ENCODE peak calls at places on chromosomes 1 and 21, in five cellular contexts. W, F, N, P and R are unnamed samples.

GRCh38 chr1:211697356-211697755 is 21.9 kb upstream of the NEK2 start:
- DNase-seq in F (peak), N (no peak), W (no peak), P (no peak), R (no peak)

GRCh38 chr1:35171579-35171978 is 21.4 kb downstream of the SFPQ start:
- DNase-seq in F (no peak), W (no peak), P (no peak), N (no peak), R (no peak)

GRCh38 chr1:41918450-41919043 is at the start of gene HIVEP3:
- DNase-seq in F (no peak), P (no peak), W (no peak), N (peak), R (no peak)

GRCh38 chr1:36881541-36881940 is 152.8 kb downstream of the GRIK3 start:
- DNase-seq in P (no peak), N (no peak), W (no peak), F (no peak), R (no peak)

GRCh38 chr21:19197950-19198349 is 794.4 kb upstream of the TMPRSS15 start:
- DNase-seq in P (no peak), W (no peak), N (no peak), F (no peak), R (no peak)

GRCh38 chr1:53378061-53378460 is 50.2 kb upstream of the LRP8 start:
- DNase-seq in F (no peak), P (no peak), W (no peak), N (no peak), R (no peak)

GRCh38 chr1:79929356-79929755 is 922.8 kb upstream of the ADGRL4 start:
- DNase-seq in W (peak), F (no peak), P (no peak), N (peak), R (no peak)

GRCh38 chr1:150210741-150211140 is 25.2 kb downstream of the ANP32E start:
- DNase-seq in W (no peak), P (no peak), N (no peak), F (no peak), R (no peak)

GRCh38 chr1:34885405-34886247 is 26.1 kb upstream of the SMIM12 start:
- DNase-seq in W (peak), P (no peak), F (no peak), N (peak), R (no peak)

GRCh38 chr1:35505911-35506798 is 51.0 kb downstream of the KIAA0319L start:
- DNase-seq in P (peak), F (peak), N (peak), W (peak), R (peak)

GRCh38 chr1:111540928-111541327 is 37.5 kb upstream of the ADORA3 start:
- DNase-seq in P (no peak), F (no peak), N (no peak), W (no peak), R (no peak)

GRCh38 chr1:53693773-53694717 is 44.9 kb downstream of the GLIS1 start:
- DNase-seq in F (no peak), W (no peak), P (no peak), N (no peak), R (no peak)

GRCh38 chr21:39386194-39386593 is 37.3 kb upstream of the HMGN1 start:
- DNase-seq in N (peak), P (no peak), F (no peak), W (peak), R (no peak)

GRCh38 chr1:11990303-11991032 is 10.2 kb downstream of the MFN2 start:
- DNase-seq in P (no peak), F (no peak), N (no peak), W (peak), R (no peak)
- H3K4me3 ChIP-seq in P (no peak), F (no peak), N (no peak), W (no peak), R (no peak)

GRCh38 chr1:18876210-18876609 is 16.8 kb upstream of the TAS1R2 start:
- DNase-seq in N (no peak), F (no peak), W (no peak), P (no peak), R (no peak)

GRCh38 chr1:18874036-18874435 is 14.6 kb upstream of the TAS1R2 start:
- DNase-seq in W (no peak), P (no peak), N (no peak), F (no peak), R (no peak)

GRCh38 chr1:18875796-18876128 is 16.3 kb upstream of the TAS1R2 start:
- DNase-seq in F (no peak), P (no peak), W (no peak), N (no peak), R (no peak)

GRCh38 chr1:18874600-18874999 is 15.1 kb upstream of the TAS1R2 start:
- DNase-seq in F (no peak), P (peak), W (no peak), N (peak), R (no peak)

DNA sequence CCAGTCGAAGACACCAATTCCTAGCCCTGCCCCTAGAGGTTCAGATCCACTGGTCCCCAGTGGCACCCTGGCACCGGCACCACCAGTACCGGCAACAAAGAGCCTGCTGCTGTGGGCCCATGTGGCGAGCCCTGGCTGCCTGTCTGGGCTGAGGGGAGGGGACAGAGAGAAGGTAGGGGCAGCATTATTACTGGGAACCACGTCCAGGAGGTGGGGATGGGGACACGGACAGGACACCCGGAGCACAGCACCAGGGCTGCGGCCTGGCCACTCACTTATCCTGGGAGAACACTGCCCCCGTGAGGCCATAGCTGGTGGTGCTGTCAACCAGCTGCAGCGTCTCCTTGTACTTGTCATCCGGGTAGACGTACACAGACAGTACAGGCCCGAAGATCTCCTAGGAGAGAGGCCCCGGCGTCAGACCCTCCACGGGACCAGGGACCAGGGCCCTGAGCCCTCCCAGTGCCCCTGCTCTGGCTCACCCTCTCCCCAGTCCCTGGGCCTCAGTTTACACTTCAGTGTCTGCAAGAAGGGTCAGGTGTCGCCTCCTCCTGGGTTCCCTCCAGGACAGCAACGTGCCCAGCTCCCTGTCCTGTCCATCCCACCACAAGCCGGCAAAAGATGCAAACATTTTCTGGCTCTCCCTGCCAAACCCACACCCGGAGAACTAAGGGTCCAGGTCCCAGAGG is 15.8 kb upstream of the TAS1R2 start:
- DNase-seq in F (peak), P (peak), N (peak), W (peak), R (peak)
- TF ChIP-seq CTCF in F (peak), P (peak), N (peak), W (peak), R (peak)

GRCh38 chr1:156104861-156105546 is 9.5 kb upstream of the LMNA start:
- DNase-seq in W (peak), F (no peak), P (no peak), N (peak), R (no peak)
- H3K4me3 ChIP-seq in W (peak), F (no peak), P (no peak), N (peak), R (no peak)

GRCh38 chr1:58782308-58783089 is 1.3 kb downstream of the JUN start:
- DNase-seq in W (peak), N (peak), F (peak), P (peak), R (no peak)
- TF ChIP-seq CTCF in W (no peak), N (no peak), F (no peak), P (no peak), R (no peak)

GRCh38 chr21:34996304-34997081 is 52.6 kb downstream of the RUNX1 start:
- DNase-seq in P (peak), N (peak), F (no peak), W (no peak), R (no peak)
- H3K4me3 ChIP-seq in P (no peak), N (no peak), F (no peak), W (no peak), R (no peak)